ENCODE peak calls at places on chromosomes 11 and 22, in seven cellular contexts. T is cardiac muscle cell, W is fibroblast of the aortic adventitia, B is gastrocnemius medialis, J is foreskin fibroblast, H is astrocyte of the spinal cord, X is HCT116. N is an unnamed sample.

GRCh38 chr11:1928038-1928890 is 8.8 kb downstream of the TNNT3 start:
- DNase-seq in T (no peak), W (no peak), B (no peak), J (no peak), H (no peak), X (no peak), N (no peak)

GRCh38 chr11:47383106-47383505 is 4.8 kb upstream of the SPI1 start:
- DNase-seq in T (no peak), W (no peak), B (no peak), J (no peak), H (no peak), X (no peak), N (no peak)

GRCh38 chr22:27420817-27421361 is 380.7 kb downstream of the MN1 start:
- DNase-seq in T (peak; percentile 98), W (peak; percentile 99), B (peak; percentile 66), J (peak; percentile 88), H (peak; percentile 98), X (no peak), N (peak; percentile 61)

GRCh38 chr11:72012897-72013721 is 14.4 kb downstream of the IL18BP start:
- DNase-seq in T (peak; percentile 31), W (peak; percentile 97), B (peak; percentile 90), J (no peak), H (peak; percentile 94), X (no peak), N (peak; percentile 82)

GRCh38 chr11:19252394-19253148 is 11.8 kb upstream of the E2F8 start:
- DNase-seq in T (no peak), W (no peak), B (no peak), J (no peak), H (no peak), X (no peak), N (no peak)

GRCh38 chr11:121570453-121570852 is 117.7 kb upstream of the SORL1-AS1 start:
- DNase-seq in T (no peak), W (no peak), B (no peak), J (no peak), H (no peak), X (no peak), N (no peak)

GRCh38 chr11:69170704-69171103 is 15.0 kb downstream of the SMIM38 start:
- DNase-seq in T (no peak), W (no peak), B (peak; percentile 32), J (no peak), H (no peak), X (no peak), N (no peak)

GRCh38 chr11:128335729-128336128 is 251.6 kb downstream of the ETS1 start:
- DNase-seq in T (no peak), W (no peak), B (no peak), J (no peak), H (no peak), X (no peak), N (no peak)

GRCh38 chr11:111006207-111006606 is 239.3 kb upstream of the POU2AF2 start:
- DNase-seq in T (no peak), W (no peak), B (no peak), J (no peak), H (no peak), X (no peak), N (no peak)

GRCh38 chr11:116535954-116536353 is 236.8 kb downstream of the BUD13 start:
- DNase-seq in T (no peak), W (no peak), B (no peak), J (no peak), H (no peak), X (no peak), N (no peak)

GRCh38 chr11:36309779-36310178 is 13.7 kb downstream of the PRR5L start:
- DNase-seq in T (no peak), W (no peak), B (no peak), J (no peak), H (no peak), X (no peak), N (no peak)

GRCh38 chr11:100706179-100706578 is 19.1 kb downstream of the ARHGAP42 start:
- DNase-seq in T (no peak), W (no peak), B (no peak), J (no peak), H (no peak), X (no peak), N (no peak)

GRCh38 chr11:16902182-16902581 is 112.0 kb downstream of the PLEKHA7 start:
- DNase-seq in T (peak; percentile 19), W (no peak), B (no peak), J (no peak), H (peak; percentile 15), X (peak; percentile 48), N (no peak)

GRCh38 chr22:47259990-47260389 is 497.5 kb downstream of the TBC1D22A start:
- DNase-seq in T (no peak), W (peak; percentile 11), B (no peak), J (no peak), H (no peak), X (no peak), N (no peak)

GRCh38 chr22:31210830-31211503 is 1.1 kb upstream of the LIMK2 start:
- DNase-seq in T (peak; percentile 25), W (no peak), B (peak; percentile 23), J (no peak), H (no peak), X (no peak), N (no peak)

GRCh38 chr22:41976961-41977566 is 7.8 kb downstream of the SEPTIN3 start:
- DNase-seq in T (no peak), W (no peak), B (no peak), J (no peak), H (no peak), X (no peak), N (no peak)

GRCh38 chr22:19897726-19898515 is 43.2 kb upstream of the GNB1L start:
- DNase-seq in T (no peak), W (no peak), B (no peak), J (no peak), H (no peak), X (no peak), N (no peak)

DNA sequence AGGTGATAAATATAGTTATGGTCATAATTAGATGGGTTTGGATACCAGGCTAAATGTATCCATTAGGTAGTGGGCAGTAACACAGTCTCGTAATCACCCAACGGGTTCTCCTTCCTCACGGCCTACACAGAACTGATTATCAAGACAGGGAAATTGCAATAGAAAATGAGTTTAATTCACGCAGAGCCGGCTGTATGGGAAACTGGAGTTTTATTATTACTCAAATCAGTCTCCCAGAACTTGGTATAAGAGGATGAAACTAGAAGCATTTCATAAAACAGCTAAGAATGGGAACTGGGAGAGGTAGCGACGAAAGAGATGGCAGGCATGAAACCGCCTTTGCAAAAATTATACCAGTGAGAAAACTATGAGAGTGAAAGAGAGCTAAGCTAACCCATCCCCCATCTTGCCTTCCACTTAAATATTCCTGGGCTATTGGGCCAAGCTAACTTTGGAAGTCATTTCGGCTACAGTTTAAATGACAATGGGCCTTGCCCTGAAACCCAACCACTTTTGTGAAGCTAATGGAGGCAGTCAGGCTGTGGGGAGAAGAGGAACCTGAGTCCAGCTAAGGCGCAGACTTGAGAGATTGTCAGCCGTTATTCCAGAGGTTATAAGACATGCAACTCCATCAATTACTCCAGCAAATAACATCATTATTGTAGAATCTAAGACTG is 29.6 kb downstream of the CTSC start:
- DNase-seq in T (no peak), W (no peak), B (no peak), J (no peak), H (no peak), X (no peak), N (no peak)
- H3K4me3 ChIP-seq in T (no peak overlapping the region), W (no peak overlapping the region), B (no peak overlapping the region), J (no peak overlapping the region), H (no peak overlapping the region), X (no peak overlapping the region), N (no peak overlapping the region)

GRCh38 chr11:54832676-54833075 is 126.0 kb downstream of the OR4A5 start:
- DNase-seq in T (no peak), W (no peak), B (no peak), J (no peak), H (no peak), X (no peak), N (no peak)
- TF ChIP-seq CTCF in T (no peak), W (no peak), B (no peak), J (no peak), H (no peak), X (no peak), N (no peak)

GRCh38 chr11:66728760-66729385 is at the start of gene SPTBN2:
- DNase-seq in T (peak; percentile 22), W (no peak), B (no peak), J (no peak), H (no peak), X (no peak), N (no peak)

GRCh38 chr11:66727883-66728759 is 895 bp downstream of the SPTBN2 start:
- DNase-seq in T (no peak), W (no peak), B (no peak), J (no peak), H (no peak), X (no peak), N (no peak)

GRCh38 chr11:66727282-66727882 is 1.6 kb downstream of the SPTBN2 start:
- DNase-seq in T (peak; percentile 47), W (no peak), B (no peak), J (no peak), H (peak; percentile 12), X (no peak), N (no peak)

GRCh38 chr11:66725646-66726045 is 3.4 kb downstream of the SPTBN2 start:
- DNase-seq in T (peak; percentile 26), W (no peak), B (no peak), J (no peak), H (peak; percentile 27), X (no peak), N (no peak)

DNA sequence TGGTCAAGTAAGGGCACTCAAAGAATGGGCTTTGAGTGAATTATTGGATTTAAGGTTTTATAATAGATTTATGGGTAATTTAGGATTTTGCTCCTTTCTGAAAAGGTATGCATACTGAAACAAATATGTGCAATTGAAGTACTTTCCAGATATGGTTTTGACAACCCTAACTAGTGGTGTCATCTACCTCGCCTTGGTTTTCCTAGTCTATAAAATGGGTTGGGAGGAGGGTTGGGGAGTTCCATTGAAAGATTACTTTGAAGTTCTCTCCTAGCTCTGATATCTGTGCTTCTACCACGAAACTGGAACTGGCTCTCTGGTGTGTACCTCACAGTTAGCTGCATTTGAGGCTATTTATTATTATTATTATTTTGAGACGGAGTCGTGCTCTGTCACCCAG is 431 bp upstream of the SPTBN2 start:
- DNase-seq in T (no peak), W (no peak), B (no peak), J (no peak), H (no peak), X (no peak), N (no peak)
- H3K4me3 ChIP-seq in T (no peak overlapping the region), W (no peak overlapping the region), B (no peak overlapping the region), J (no peak overlapping the region), H (no peak overlapping the region), X (no peak overlapping the region), N (no peak overlapping the region)

DNA sequence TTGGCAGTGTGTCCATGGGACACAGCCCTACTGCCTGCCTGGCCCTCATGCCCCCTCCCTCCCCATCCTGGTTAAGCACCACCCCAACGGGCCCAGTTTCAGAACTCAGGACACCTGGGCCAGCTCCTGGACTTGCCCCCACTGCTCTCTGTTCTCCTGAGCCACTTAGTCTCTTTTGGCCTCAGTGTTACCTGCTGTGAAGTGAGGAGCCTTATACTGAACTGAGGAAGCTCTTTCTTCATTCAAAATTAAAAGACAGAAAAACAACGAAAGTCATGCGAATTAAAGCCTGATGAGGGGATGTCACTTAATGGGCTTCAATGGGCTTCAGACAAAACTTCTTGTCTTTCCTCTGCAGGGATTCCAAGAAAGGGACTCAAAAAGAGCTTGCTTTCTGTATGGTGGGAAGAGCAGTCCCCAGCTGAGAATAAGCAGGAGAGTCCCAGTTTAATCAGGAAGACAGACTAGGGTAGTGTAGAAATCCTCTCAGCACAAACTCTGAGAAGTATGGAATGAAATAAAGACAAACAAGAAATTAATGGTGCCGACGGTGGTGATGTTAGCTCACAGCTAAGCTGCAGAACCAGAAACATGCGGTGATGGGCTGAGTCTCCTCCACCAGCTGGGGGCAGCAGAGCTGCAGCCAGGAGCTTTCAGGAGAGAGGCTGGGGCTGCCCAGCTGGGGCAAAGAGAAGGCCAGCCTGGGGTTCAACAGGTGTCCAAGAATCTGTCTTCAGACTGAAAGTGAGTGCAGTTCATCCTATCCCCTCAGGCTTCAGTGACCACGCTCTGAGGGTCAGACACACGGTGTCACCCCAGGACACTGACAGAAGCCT is 101.0 kb downstream of the GGTLC2 start:
- DNase-seq in T (peak; percentile 45), W (peak; percentile 27), B (no peak), J (no peak), H (no peak), X (no peak), N (no peak)
- TF ChIP-seq CTCF in T (peak; percentile 85), W (peak; percentile 85), B (no peak), J (peak; percentile 68), H (peak; percentile 74), X (peak; percentile 31), N (peak; percentile 81)